ENCODE peak calls at places on chromosome 16, in four cellular contexts. O is H9, U is IMR-90, W is mesenchymal stem cell. R is an unnamed sample.

GRCh38 chr16:1890024-1890700 is 18.2 kb upstream of the MEIOB start:
- DNase-seq in O (no peak), U (no peak), W (no peak), R (no peak)

GRCh38 chr16:19033761-19034160 is 33.7 kb upstream of the COQ7 start:
- DNase-seq in O (no peak), U (no peak), W (no peak), R (no peak)

GRCh38 chr16:19888834-19889233 is 4.2 kb upstream of the GPRC5B start:
- DNase-seq in O (no peak), U (no peak), W (no peak), R (no peak)

GRCh38 chr16:81495321-81496234 is 51.0 kb downstream of the CMIP start:
- DNase-seq in O (no peak), U (no peak), W (no peak), R (no peak)

GRCh38 chr16:56263711-56264608 is 72.7 kb downstream of the GNAO1 start:
- DNase-seq in O (no peak), U (no peak), W (no peak), R (no peak)

GRCh38 chr16:83392743-83393142 is 415.0 kb upstream of the HSBP1 start:
- DNase-seq in O (no peak), U (no peak), W (no peak), R (no peak)

GRCh38 chr16:78896280-78896679 is 704.3 kb downstream of the MAF start:
- DNase-seq in O (no peak), U (no peak), W (no peak), R (no peak)

GRCh38 chr16:804193-805048 is 3.9 kb upstream of the GNG13 start:
- DNase-seq in O (no peak), U (no peak), W (no peak), R (peak)

GRCh38 chr16:15960124-15960971 is 10.9 kb downstream of the ABCC1 start:
- DNase-seq in O (no peak), U (no peak), W (no peak), R (no peak)

DNA sequence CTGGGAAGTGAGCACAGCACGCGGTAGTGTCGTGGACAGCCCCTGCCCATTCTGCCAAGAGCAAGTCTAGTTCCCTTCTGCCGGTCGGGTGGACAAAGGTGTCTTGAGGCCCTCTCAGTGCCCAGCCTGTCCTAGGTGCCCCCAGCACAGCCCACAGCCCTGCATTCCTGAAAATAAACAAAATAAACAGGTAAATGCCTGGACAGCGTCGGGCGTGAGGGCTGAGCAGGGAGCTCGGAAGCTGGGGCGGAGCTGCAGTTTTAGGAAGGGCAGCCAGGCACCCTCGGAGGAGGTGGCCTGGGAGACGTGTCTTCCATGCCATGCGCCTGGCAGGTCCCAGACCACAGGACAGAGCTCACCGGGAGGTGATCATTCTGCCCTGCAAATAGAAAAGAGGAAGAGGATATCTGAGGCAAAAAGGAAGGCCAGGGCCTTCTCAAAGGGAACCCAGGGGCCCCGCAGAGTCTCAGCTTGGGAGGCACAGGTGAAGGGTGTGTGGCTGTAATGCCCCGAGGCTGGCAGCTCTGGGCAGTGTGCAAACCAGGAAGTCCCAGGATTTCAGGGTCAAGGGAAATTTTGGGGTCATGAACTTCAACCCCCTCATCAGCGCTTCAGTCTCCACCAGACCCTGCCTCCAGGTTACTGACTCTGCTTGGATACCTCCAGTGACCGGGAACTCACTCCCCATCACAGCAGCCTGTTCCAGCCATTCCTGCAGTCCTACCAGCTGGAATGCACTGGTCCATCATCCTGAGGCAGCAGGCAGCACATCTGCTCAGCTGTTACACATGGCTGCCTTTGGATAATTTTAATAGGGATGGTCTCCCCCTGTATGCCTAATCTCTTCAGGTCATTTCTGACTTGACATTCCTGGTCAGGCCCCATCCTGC is 1.7 kb downstream of the ZNF469 start:
- DNase-seq in O (no peak), U (no peak), W (no peak), R (no peak)
- H2AK5ac ChIP-seq in O (no peak), U (peak), W (peak), R (no peak)

GRCh38 chr16:50741808-50742520 is at the start of gene CYLD:
- DNase-seq in O (peak), U (peak), W (peak), R (peak)
- H3K27ac ChIP-seq in O (no peak), U (peak), W (peak), R (no peak)

GRCh38 chr16:3089717-3090592 is 9.1 kb downstream of the ZSCAN10 start:
- DNase-seq in O (no peak), U (no peak), W (no peak), R (peak)

GRCh38 chr16:3094289-3095027 is 4.6 kb downstream of the ZSCAN10 start:
- DNase-seq in O (no peak), U (peak), W (peak), R (peak)

GRCh38 chr16:3095869-3096268 is 3.2 kb downstream of the ZSCAN10 start:
- DNase-seq in O (no peak), U (no peak), W (no peak), R (no peak)

GRCh38 chr16:3091551-3091950 is 7.5 kb downstream of the ZSCAN10 start:
- DNase-seq in O (no peak), U (no peak), W (no peak), R (no peak)

DNA sequence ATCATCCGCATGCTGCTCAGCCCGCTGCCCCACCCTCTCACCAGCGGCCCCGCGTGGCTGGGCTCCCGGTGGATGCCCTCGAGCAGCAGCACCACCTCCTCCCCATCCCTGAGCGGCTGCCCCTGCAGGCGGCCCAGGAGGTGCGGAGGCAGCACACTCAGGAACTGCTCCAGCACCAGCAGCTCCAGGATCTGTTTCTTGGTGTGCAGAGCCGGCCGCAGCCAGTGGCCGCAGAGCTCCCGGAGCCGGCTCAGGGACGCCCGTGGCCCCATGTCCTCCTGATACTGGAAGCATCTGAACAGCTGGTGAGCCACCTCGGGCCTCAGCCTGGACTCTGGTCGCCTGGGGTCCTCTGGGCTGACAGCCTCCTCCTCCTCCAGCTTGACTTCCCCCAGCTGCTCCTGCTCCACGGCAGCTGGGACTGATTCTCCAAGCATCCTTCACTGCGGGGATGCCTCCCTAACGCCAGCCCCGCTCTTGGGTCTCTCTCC is 6.5 kb downstream of the ZSCAN10 start:
- DNase-seq in O (no peak), U (no peak), W (no peak), R (no peak)
- H2AK5ac ChIP-seq in O (no peak), U (no peak), W (no peak), R (no peak)

DNA sequence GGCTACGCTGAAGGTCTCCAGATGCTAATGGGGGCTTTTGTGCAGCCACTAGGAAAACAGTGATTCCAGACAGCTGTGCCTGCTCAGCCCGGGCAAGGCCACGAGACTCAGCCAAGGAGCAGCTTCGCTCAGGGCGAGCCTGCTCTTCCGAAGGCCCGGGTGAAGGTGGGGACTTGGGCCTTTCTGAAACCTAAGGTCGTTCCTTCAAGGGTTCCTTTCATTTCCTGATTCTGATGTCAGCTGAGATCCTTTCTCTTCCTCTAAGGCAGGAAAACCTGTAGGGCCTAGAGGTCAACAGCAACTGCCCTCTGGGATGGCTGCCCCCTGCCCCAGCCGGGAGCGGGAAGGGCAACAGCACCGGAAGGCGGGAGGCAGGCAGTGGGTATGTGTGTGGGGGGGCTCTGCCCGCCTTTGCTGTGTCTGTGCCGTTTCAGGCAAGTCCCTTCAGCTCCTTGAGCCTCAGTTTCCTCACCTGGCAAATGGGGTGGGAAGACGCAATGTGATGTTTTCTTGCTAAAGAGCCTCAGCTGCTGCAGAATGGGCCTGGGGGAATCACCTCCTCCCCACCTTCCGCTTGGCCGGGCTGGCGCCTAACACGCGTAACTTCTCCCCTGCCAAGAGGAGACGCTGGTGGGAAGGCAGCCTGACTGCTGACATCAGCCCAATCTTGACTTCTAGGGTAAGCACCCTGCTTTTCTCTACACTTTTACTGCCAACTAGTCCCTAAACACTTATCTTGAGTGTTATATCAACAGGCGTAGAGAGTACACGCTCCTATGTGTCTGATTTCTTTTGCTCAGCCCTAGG is 32.8 kb downstream of the IRF8 start:
- DNase-seq in O (no peak), U (no peak), W (no peak), R (no peak)
- H3K27ac ChIP-seq in O (no peak), U (no peak), W (no peak), R (no peak)

DNA sequence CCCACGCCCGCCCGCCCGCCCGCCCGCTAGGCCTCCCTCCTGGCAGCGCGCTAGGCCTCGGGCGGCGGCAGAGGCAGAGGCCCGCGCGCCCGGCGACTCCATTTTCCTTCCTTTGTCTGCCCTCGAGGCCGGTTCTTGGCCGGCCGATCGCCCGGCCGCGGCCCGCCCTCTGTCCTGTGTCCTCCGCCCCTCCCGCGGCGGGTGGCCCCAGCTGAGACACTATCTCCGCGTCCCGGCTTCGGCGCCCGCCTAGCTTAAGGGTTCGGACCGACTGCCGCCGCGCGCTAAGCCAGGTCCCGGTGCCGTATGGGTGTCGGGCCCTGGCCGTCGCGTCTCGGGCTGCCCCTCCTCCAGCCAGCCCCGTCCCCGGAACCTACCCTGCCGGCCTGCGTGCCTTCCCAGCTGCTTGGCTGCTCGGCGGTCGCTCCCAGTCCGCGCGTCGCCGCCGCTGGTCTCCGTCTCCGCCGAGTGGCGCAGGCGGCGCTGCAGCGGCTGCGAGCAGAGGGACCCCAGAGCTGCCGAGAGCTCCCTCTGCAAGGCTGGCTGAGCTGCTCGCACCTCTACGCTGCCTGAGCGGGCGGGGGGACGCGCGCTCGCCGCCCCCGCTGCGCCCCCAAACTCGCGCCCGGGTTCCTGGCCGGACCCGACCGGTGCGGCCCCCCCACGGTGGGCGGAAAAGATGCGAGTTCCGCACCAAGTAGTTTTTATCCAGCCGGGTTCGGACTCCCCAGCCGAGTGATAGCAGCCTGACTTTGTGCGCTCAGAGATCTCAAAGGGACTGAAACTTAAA is 787 bp downstream of the CTCF start:
- DNase-seq in O (peak), U (peak), W (peak), R (peak)
- H2AK5ac ChIP-seq in O (no peak), U (peak), W (no peak), R (peak)

GRCh38 chr16:23293016-23293415 is 9.1 kb upstream of the SCNN1B start:
- DNase-seq in O (no peak), U (no peak), W (no peak), R (no peak)
- H3K27ac ChIP-seq in O (no peak), U (no peak), W (no peak), R (no peak)

GRCh38 chr16:50695017-50696000 is 1.9 kb downstream of the NOD2 start:
- DNase-seq in O (no peak), U (no peak), W (no peak), R (peak)
- H2AK5ac ChIP-seq in O (no peak), U (no peak), W (no peak), R (no peak)

GRCh38 chr16:85649411-85649977 is 36.4 kb downstream of the GSE1 start:
- DNase-seq in O (no peak), U (no peak), W (no peak), R (no peak)

GRCh38 chr16:85648782-85649181 is 35.7 kb downstream of the GSE1 start:
- DNase-seq in O (no peak), U (peak), W (no peak), R (no peak)

GRCh38 chr16:85651822-85652430 is 36.8 kb downstream of the GINS2 start:
- DNase-seq in O (no peak), U (no peak), W (peak), R (no peak)

GRCh38 chr16:85650864-85651811 is 37.6 kb downstream of the GINS2 start:
- DNase-seq in O (no peak), U (no peak), W (no peak), R (no peak)

DNA sequence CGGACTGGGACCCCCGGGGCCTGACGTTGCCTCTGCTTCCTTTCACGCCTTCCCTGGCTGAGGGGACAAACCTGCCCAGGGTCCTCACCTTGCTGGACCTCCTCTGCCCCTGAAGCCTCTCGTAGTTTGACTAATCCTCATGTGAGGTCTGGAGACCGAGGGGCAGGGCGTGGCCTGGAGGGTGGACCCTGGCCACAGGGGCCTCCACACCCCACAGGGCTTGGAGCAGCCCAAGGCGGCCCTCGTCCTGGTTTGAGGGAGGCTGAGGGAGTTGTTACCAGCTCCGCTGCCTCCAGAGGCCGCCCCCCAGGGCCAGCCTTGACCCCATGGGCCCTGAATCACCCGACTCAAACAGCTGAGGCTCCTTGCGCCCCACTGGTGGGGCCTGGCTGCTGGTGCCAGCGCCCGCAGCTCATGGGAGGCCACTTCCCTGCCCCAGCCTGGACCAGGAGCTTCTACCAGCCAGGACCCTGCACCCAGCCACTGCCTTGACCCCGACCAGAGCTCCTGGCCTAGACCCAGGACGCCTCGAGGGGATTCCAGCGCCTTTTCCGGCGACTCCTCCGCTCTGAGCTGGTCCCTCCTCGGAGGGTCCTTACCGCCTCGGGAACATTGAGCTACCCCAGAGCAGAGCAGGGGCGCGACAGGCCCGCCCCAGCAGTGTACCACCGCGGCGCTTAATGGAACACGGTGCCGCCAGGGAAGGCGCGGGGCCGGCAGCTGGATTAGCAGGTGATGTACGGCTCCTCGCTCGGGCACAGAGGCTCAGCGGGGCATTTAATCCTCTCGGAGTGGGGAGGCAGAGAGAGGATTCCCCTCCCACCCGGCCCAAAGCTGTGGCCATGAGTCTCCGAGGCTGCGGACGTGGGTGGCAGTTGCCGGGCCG is 37.1 kb downstream of the GSE1 start:
- DNase-seq in O (no peak), U (no peak), W (no peak), R (no peak)
- H3K27ac ChIP-seq in O (no peak), U (no peak), W (no peak), R (no peak)